ENCODE peak calls at places on chromosomes 16 and 17, in four cellular contexts. L is substantia nigra, C is GM12865, V is AG04450. U is an unnamed sample.

GRCh38 chr16:23416816-23417215 is 36.2 kb downstream of the COG7 start:
- DNase-seq in L (no peak), C (no peak), V (no peak), U (no peak)

GRCh38 chr17:30920282-30920681 is 1.5 kb upstream of the ADAP2 start:
- DNase-seq in L (no peak), C (no peak), V (peak; percentile 3), U (no peak)

GRCh38 chr16:83315271-83315670 is 492.5 kb upstream of the HSBP1 start:
- DNase-seq in L (no peak), C (no peak), V (no peak), U (no peak)

GRCh38 chr16:69396187-69397061 is 10.6 kb upstream of the TERF2 start:
- DNase-seq in L (peak; percentile 76), C (peak; percentile 86), V (peak; percentile 92), U (peak; percentile 98)

GRCh38 chr16:79810449-79811189 is 210.1 kb upstream of the MAF start:
- DNase-seq in L (no peak), C (no peak), V (no peak), U (no peak)

GRCh38 chr16:77238593-77238992 is 39.4 kb downstream of the SYCE1L start:
- DNase-seq in L (peak; percentile 26), C (no peak), V (no peak), U (no peak)

GRCh38 chr16:57893559-57894389 is 77.2 kb downstream of the CNGB1 start:
- DNase-seq in L (no peak), C (no peak), V (peak; percentile 78), U (peak; percentile 70)

GRCh38 chr16:67395458-67396158 is 2.3 kb upstream of the TPPP3 start:
- DNase-seq in L (peak; percentile 22), C (no peak), V (no peak), U (no peak)